ENCODE peak calls at places on chromosomes 3 and 15, in four cellular contexts. O is breast epithelium; F is heart left ventricle; T is naive thymus-derived CD4-positive, alpha-beta T cell. R is an unnamed sample.

GRCh38 chr15:50241684-50242450 is 23.7 kb downstream of the HDC start:
- DNase-seq in F (no peak), O (no peak), T (no peak), R (no peak)

GRCh38 chr3:170746175-170746942 is 123.6 kb downstream of the RPL22L1 start:
- DNase-seq in T (no peak), F (no peak), O (no peak), R (no peak)

GRCh38 chr3:71478568-71478967 is 105.0 kb downstream of the FOXP1 start:
- DNase-seq in F (no peak), T (peak), O (no peak), R (no peak)

GRCh38 chr3:47343471-47343971 is 37.3 kb upstream of the PTPN23 start:
- DNase-seq in F (no peak), O (no peak), T (no peak), R (no peak)

GRCh38 chr3:16370872-16371740 is 106.1 kb downstream of the OXNAD1 start:
- DNase-seq in F (no peak), O (no peak), T (no peak), R (no peak)

GRCh38 chr3:93924491-93924890 is 49.2 kb downstream of the PROS1 start:
- DNase-seq in O (no peak), T (no peak), F (no peak), R (no peak)

GRCh38 chr15:42059661-42060476 is 34.5 kb downstream of the PLA2G4D start:
- DNase-seq in T (peak), F (no peak), O (peak), R (no peak)

GRCh38 chr3:184334470-184335158 is 2.8 kb upstream of the FAM131A start:
- DNase-seq in T (no peak), O (no peak), F (no peak), R (no peak)

GRCh38 chr3:88003115-88003755 is 55.6 kb downstream of the CGGBP1 start:
- DNase-seq in O (no peak), T (no peak), F (no peak), R (no peak)

GRCh38 chr3:71407833-71408232 is 175.7 kb downstream of the FOXP1 start:
- DNase-seq in F (no peak), T (no peak), O (no peak), R (no peak)

GRCh38 chr15:47326506-47326905 is 390.8 kb upstream of the SEMA6D start:
- DNase-seq in O (no peak), F (no peak), T (no peak), R (no peak)

GRCh38 chr3:196440696-196441095 is 8.5 kb upstream of the UBXN7 start:
- DNase-seq in O (no peak), F (no peak), T (no peak), R (no peak)

GRCh38 chr3:116425126-116425525 is 20.2 kb downstream of the LSAMP start:
- DNase-seq in O (no peak), T (no peak), F (no peak), R (no peak)

GRCh38 chr3:87733671-87734367 is 325.0 kb downstream of the CGGBP1 start:
- DNase-seq in O (peak), T (no peak), F (no peak), R (no peak)

DNA sequence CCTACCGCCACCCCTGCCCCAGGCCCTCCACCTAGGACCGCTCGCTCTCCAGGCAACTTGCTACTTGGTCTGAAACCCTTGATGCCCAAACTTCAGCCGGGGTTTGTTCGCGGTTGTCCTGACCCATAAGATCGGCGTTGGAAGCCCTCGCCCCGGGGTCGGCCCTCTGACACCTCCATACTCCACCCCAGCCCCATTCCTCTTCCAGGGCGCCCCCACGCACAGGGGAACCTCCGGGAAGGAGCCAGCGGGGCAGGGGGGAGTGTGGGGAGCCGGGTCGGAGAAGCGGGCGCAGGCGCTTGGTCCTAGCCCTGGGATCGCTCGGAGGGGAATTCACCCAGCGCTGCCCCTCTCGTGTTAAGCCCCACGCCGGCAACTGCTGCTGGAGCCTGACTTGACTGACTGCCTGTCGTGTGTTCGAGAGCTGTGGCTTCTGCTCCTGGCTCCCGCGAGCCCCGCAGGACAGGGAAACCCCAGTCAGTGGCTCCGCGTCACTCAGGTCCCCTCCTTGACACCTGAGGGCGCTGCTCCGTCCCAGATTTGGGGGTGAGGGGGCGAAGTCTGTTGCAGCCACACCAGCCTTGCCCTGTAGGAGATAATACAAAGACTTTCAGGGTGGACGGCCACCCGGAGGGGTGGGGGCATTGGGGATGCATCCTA is 675 bp downstream of the RYR3 start:
- DNase-seq in T (no peak), O (no peak), F (no peak), R (no peak)
- H3K27ac ChIP-seq in T (no peak), O (no peak), F (no peak), R (no peak)

GRCh38 chr15:64895285-64896065 is 16.2 kb upstream of the ANKDD1A start:
- DNase-seq in F (no peak), T (peak), O (no peak), R (no peak)

GRCh38 chr15:64893481-64894394 is 18.0 kb upstream of the ANKDD1A start:
- DNase-seq in O (peak), T (peak), F (peak), R (peak)

GRCh38 chr15:64894395-64895056 is 17.2 kb upstream of the ANKDD1A start:
- DNase-seq in T (peak), O (no peak), F (no peak), R (no peak)

GRCh38 chr15:64891546-64891945 is 20.2 kb upstream of the ANKDD1A start:
- DNase-seq in T (no peak), O (no peak), F (no peak), R (no peak)

GRCh38 chr15:64892850-64893403 is 18.8 kb upstream of the ANKDD1A start:
- DNase-seq in O (no peak), T (no peak), F (no peak), R (no peak)
- H3K27ac ChIP-seq in O (peak), T (peak), F (peak), R (peak)

GRCh38 chr15:68305420-68305871 is 27.9 kb downstream of the FEM1B start:
- DNase-seq in F (peak), T (no peak), O (peak), R (no peak)
- H3K27ac ChIP-seq in F (no peak), T (no peak), O (no peak), R (no peak)

GRCh38 chr3:158709666-158710083 is 22.6 kb downstream of the RARRES1 start:
- DNase-seq in O (no peak), T (no peak), F (no peak), R (no peak)
- H3K27ac ChIP-seq in O (no peak), T (no peak), F (no peak), R (no peak)

DNA sequence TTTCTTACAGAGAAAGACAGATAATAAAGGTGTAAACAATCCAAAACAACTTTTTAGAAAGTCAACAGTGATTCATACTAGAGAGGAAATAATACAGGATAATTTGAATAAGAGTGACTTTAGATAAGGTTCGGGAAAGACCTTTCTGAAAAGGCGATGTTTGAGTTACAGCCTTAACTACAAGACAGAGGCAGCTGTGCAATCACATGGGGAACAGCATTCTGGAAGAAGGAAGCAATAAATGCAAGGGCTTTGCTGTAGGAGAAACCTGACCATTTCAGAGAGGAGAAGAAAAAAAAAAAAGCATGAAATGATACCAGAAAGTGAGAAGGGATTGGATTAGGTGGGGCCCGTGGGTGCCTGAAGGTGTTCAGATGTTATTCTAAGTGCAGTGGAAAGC is 200.6 kb upstream of the ATP11B start:
- DNase-seq in O (no peak), T (no peak), F (no peak), R (no peak)
- H3K27ac ChIP-seq in O (no peak), T (no peak), F (no peak), R (no peak)

GRCh38 chr15:76429661-76430060 is 93.1 kb downstream of the ISL2 start:
- DNase-seq in T (no peak), F (no peak), O (no peak), R (no peak)
- H3K27ac ChIP-seq in T (no peak), F (no peak), O (no peak), R (no peak)

GRCh38 chr3:197950661-197951029 is 655 bp downstream of the RPL35A start:
- DNase-seq in T (no peak), O (no peak), F (no peak), R (no peak)

GRCh38 chr3:197949767-197950660 is at the start of gene RPL35A:
- DNase-seq in O (peak), F (peak), T (peak), R (no peak)

GRCh38 chr3:197952440-197952839 is 2.5 kb downstream of the RPL35A start:
- DNase-seq in F (no peak), T (no peak), O (no peak), R (no peak)

GRCh38 chr3:197953325-197953724 is 3.3 kb downstream of the RPL35A start:
- DNase-seq in O (no peak), F (no peak), T (no peak), R (no peak)

GRCh38 chr3:197951392-197951990 is 1.5 kb downstream of the RPL35A start:
- DNase-seq in O (no peak), T (no peak), F (no peak), R (no peak)
- H3K27ac ChIP-seq in O (peak), T (peak), F (no peak), R (no peak)

DNA sequence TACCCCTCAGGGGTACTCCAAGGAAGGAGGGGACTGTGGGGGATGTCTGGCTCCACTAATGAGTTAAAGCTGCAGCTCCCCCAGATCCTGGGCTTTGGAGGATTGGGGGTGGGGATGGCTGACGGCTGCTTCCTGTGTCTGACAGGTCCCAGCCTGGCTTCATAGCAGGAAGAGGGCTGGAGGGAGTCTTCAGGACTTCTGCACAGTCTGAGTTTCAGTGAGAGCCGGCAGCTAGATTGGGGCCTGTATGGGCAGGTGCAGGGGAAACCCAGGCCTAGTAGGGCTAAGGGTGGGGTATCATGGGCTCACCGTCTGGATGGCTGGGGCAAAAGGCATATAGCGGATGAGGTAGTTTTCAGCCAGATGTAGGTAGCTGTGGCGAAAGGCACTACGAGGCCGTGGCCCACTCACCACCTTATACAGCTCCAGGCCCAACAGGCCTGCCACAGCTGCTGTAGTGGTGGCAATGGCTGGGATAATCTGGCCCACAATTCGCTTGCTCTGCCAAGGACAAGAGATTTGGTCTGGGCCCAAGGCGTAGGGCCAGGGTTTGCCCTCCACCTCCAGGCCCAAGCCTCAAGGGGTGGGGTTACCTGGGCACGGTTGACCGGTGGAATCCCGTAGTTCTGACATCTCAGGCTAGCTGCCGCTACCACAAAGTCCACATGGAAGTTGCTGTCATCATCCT is 4.5 kb downstream of the INKA1 start:
- DNase-seq in T (no peak), F (peak), O (no peak), R (no peak)
- H3K27ac ChIP-seq in T (peak), F (no peak), O (peak), R (peak)

DNA sequence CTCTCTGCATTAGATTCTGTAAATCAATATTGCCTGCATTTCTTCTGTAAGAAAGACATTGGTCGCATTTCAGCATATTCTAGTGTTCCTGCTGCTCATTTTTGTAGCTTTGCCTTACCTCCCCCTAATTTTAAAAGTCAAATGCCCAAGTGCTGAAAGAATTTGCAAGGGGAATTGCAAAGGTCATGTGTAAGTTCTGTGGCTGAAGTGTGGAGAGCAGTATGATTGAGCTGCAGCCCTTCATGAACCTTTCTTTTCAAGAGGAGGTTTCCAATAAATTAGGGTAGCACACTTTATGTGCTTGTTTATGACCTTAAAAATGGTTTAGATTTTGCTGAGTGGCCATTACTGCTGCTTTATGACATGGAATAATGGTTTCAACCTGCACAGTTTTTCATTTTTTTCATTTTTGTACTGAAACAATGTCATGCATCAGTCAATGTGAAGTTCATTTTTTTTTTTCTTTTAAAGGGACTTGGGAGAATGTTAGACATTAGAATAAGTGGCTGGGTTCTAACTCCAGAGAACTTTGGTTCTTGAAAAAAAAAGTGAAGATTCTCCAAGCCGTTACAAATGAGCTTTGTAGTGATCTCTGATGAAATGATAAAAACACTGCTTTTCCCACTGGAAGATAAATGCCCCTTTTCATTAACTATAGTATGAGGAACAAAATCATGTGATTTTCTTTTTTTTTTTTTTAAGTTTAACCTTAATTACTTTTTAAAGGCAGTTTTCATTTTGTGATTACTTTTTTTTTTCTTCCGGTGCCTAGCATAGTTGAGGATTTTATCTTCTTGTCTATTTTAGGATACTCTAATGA is 99.6 kb downstream of the MITF start:
- DNase-seq in T (no peak), O (no peak), F (no peak), R (no peak)
- H3K27ac ChIP-seq in T (no peak), O (no peak), F (no peak), R (no peak)

R was measured in substantia nigra.